ENCODE peak calls at places on chromosomes 5 and 9, in four cellular contexts. W is ovary, Q is A549, J is SK-N-SH. M is an unnamed sample.

GRCh38 chr5:20113031-20113685 is 125.2 kb upstream of the CDH18 start:
- DNase-seq in Q (no peak), J (no peak), W (no peak), M (no peak)

GRCh38 chr9:125700791-125701190 is 6.2 kb downstream of the MAPKAP1 start:
- DNase-seq in J (no peak), Q (no peak), W (no peak), M (no peak)

GRCh38 chr5:1891391-1891790 is 8.7 kb upstream of the IRX4 start:
- DNase-seq in J (no peak), Q (no peak), W (no peak), M (no peak)

GRCh38 chr5:1279443-1280151 is 15.3 kb downstream of the TERT start:
- DNase-seq in W (no peak), J (no peak), Q (no peak), M (no peak)

GRCh38 chr5:123538670-123539459 is 26.9 kb downstream of the CSNK1G3 start:
- DNase-seq in Q (peak), W (no peak), J (no peak), M (no peak)

GRCh38 chr5:169190860-169191259 is 110.1 kb downstream of the SLIT3 start:
- DNase-seq in Q (no peak), J (no peak), W (no peak), M (no peak)

GRCh38 chr5:134874831-134875655 is 872 bp downstream of the TXNDC15 start:
- DNase-seq in W (peak), Q (peak), J (peak), M (peak)

GRCh38 chr9:88748566-88749238 is 213.7 kb downstream of the NXNL2 start:
- DNase-seq in J (no peak), W (no peak), Q (no peak), M (no peak)

GRCh38 chr9:35108946-35109575 is 6.1 kb upstream of the STOML2 start:
- DNase-seq in W (no peak), J (no peak), Q (no peak), M (no peak)

GRCh38 chr5:36944607-36945225 is 68.1 kb downstream of the NIPBL start:
- DNase-seq in Q (peak), J (peak), W (no peak), M (no peak)

GRCh38 chr5:143629871-143630658 is 181.9 kb upstream of the HMHB1 start:
- DNase-seq in J (no peak), Q (peak), W (no peak), M (no peak)
- TF ChIP-seq EP300 in J (no peak), Q (no peak), W (no peak), M (no peak)

GRCh38 chr5:142720561-142721275 is 34.8 kb upstream of the FGF1 start:
- DNase-seq in Q (peak), J (no peak), W (no peak), M (peak)
- TF ChIP-seq CTCF in Q (no peak), J (no peak), W (no peak), M (no peak)

DNA sequence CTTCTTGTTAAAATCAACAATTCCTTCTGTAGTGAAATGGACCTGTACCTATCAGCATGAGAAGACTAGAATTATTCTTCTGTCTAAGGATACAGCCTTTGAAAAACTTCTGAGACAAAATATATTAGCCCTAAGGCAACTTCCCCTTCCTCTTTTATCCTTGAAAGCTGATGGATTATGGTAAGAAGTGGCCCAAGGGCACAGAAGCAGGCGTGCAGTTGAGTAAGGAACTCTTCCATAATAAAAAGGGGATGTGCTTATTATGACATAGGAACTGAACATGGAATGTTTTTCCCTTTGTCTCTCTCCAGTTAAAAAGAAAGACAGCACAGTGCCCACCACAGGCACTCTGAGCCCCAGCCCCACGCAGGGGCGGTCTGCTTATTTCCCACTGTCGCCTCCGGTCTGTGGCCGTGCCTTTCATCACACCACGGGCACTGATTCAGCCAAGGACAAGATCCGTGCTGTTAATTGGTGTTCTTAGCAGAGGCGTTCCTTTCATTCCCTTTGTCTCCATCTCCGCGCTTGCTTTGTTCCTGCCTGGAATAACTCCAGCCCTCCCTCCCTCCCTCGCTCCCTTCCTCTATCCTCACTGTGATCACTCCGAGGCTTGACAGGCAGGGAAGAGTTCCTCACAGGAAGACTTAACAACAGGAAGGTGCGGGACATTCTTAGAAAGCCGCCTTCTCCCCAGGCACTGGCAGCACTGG is 135.9 kb upstream of the OTULINL start:
- DNase-seq in W (peak), Q (no peak), J (peak), M (no peak)
- TF ChIP-seq EP300 in W (no peak), Q (no peak), J (peak), M (no peak)

GRCh38 chr5:31319338-31319737 is 125.9 kb downstream of the CDH6 start:
- DNase-seq in W (no peak), Q (no peak), J (no peak), M (no peak)
- TF ChIP-seq CTCF in W (no peak), Q (no peak), J (no peak), M (no peak)

DNA sequence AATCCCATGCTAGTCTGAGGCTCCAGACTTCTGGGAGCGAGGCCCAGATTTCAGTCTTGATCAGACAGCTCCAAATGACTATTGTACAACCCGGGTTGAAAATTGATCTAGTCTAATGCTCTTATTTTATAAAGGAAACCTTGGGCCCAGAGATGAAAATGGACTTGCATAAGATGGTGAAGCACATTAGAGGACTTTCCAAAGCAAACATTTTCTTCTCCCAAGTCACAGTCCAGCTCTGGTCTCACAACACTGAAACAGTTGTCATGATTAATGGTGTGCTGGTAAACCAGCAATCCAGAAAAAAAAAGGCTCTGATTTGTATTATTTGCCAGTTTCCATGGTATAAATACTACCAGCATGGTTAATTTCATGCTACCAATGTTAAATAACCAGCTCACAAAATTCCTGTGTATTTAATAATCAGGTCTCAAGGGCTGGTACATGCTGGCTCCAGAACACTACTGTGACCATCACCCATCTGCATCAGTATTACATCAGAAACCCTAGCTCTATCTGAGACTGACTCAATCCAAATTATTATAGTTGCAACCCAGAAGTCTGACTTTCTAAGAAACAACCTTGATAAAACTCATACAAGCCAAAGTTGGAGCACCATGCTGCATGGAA is 32.5 kb upstream of the ABLIM3 start:
- DNase-seq in Q (no peak), J (no peak), W (no peak), M (no peak)
- TF ChIP-seq EP300 in Q (no peak), J (no peak), W (no peak), M (no peak)

GRCh38 chr9:892123-892522 is 50.6 kb downstream of the DMRT1 start:
- DNase-seq in J (no peak), Q (peak), W (no peak), M (no peak)
- TF ChIP-seq CTCF in J (peak), Q (no peak), W (no peak), M (no peak)

GRCh38 chr5:175003531-175003930 is 279.1 kb downstream of the MSX2 start:
- DNase-seq in W (no peak), J (no peak), Q (no peak), M (no peak)

GRCh38 chr5:175001311-175001710 is 276.9 kb downstream of the MSX2 start:
- DNase-seq in W (no peak), J (no peak), Q (no peak), M (no peak)

GRCh38 chr5:174999581-174999980 is 275.2 kb downstream of the MSX2 start:
- DNase-seq in Q (no peak), J (no peak), W (no peak), M (no peak)

GRCh38 chr5:174998131-174998730 is 273.8 kb downstream of the MSX2 start:
- DNase-seq in J (no peak), W (no peak), Q (no peak), M (no peak)

GRCh38 chr5:175002128-175002527 is 277.7 kb downstream of the MSX2 start:
- DNase-seq in W (no peak), J (no peak), Q (no peak), M (no peak)
- TF ChIP-seq EP300 in W (no peak), J (no peak), Q (no peak), M (no peak)

GRCh38 chr9:78613006-78613405 is 316.1 kb downstream of the PSAT1 start:
- DNase-seq in Q (no peak), J (no peak), W (no peak), M (no peak)
- TF ChIP-seq CTCF in Q (no peak), J (no peak), W (no peak), M (no peak)

M was measured in transverse colon.